ENCODE peak calls at places on chromosome 13, in five cellular contexts. Z is CD8-positive, alpha-beta memory T cell; U is GF-D8; Q is iris pigment epithelial cell; J is WERI-Rb-1. G is an unnamed sample.

GRCh38 chr13:54687173-54687572 is 1658.6 kb downstream of the OLFM4 start:
- DNase-seq in Q (no peak), Z (no peak), J (no peak), U (no peak), G (no peak)

GRCh38 chr13:57933606-57934005 is 302.1 kb downstream of the PCDH17 start:
- DNase-seq in J (no peak), Z (no peak), U (no peak), Q (no peak), G (no peak)

GRCh38 chr13:50566646-50567045 is 276.8 kb downstream of the DLEU7 start:
- DNase-seq in Z (no peak), J (no peak), Q (no peak), U (no peak), G (no peak)

GRCh38 chr13:53045110-53045509 is 16.5 kb downstream of the OLFM4 start:
- DNase-seq in J (no peak), Z (no peak), U (no peak), Q (no peak), G (no peak)

GRCh38 chr13:68234278-68234677 is 1004.1 kb upstream of the PCDH9 start:
- DNase-seq in U (no peak), J (no peak), Z (no peak), Q (peak), G (no peak)

GRCh38 chr13:20997301-20998061 is 63.9 kb downstream of the LATS2 start:
- DNase-seq in U (no peak), J (no peak), Z (no peak), Q (peak), G (no peak)

GRCh38 chr13:45196622-45197021 is 4.2 kb downstream of the KCTD4 start:
- DNase-seq in U (no peak), J (no peak), Q (peak), Z (no peak), G (no peak)

GRCh38 chr13:48585456-48585840 is 52.6 kb upstream of the RCBTB2 start:
- DNase-seq in Q (peak), J (no peak), Z (no peak), U (peak), G (no peak)

GRCh38 chr13:81872581-81872980 is 1531.7 kb upstream of the SPRY2 start:
- DNase-seq in Q (peak), J (peak), Z (no peak), U (no peak), G (peak)

GRCh38 chr13:71621152-71622124 is 245.6 kb downstream of the DACH1 start:
- DNase-seq in U (no peak), J (no peak), Z (no peak), Q (no peak), G (no peak)

GRCh38 chr13:106558527-106558926 is 9.4 kb downstream of the ARGLU1 start:
- DNase-seq in Q (no peak), U (no peak), J (no peak), Z (no peak), G (no peak)

GRCh38 chr13:20566424-20566916 is 487 bp upstream of the IFT88 start:
- DNase-seq in Q (peak), J (peak), Z (no peak), U (no peak), G (peak)

GRCh38 chr13:75600371-75600770 is 35.8 kb upstream of the LMO7 start:
- DNase-seq in U (no peak), Z (no peak), Q (no peak), J (no peak), G (no peak)

GRCh38 chr13:44050450-44051063 is 170.9 kb downstream of the LACC1 start:
- DNase-seq in Z (peak), J (no peak), U (no peak), Q (peak), G (peak)

GRCh38 chr13:44300895-44301638 is 72.6 kb upstream of the SERP2 start:
- DNase-seq in Z (no peak), U (no peak), J (no peak), Q (peak), G (no peak)

GRCh38 chr13:30019648-30020626 is 169.5 kb upstream of the UBL3 start:
- DNase-seq in U (no peak), Q (no peak), Z (no peak), J (no peak), G (no peak)